ENCODE peak calls at places on chromosome 14, in six cellular contexts. One of them, this sample, is unnamed.

GRCh38 chr14:77000340-77001235 is 27.9 kb downstream of the IRF2BPL start:
- DNase-seq in tibial nerve: no peak
- DNase-seq in PC-9: no peak
- DNase-seq in mesendoderm: no peak
- DNase-seq in upper lobe of right lung: no peak
- DNase-seq in brain microvascular endothelial cell: no peak
- DNase-seq in this sample: no peak

GRCh38 chr14:72488551-72488950 is 405.4 kb downstream of the DPF3 start:
- DNase-seq in tibial nerve: no peak
- DNase-seq in brain microvascular endothelial cell: no peak
- DNase-seq in mesendoderm: no peak
- DNase-seq in PC-9: no peak
- DNase-seq in upper lobe of right lung: no peak
- DNase-seq in this sample: no peak

GRCh38 chr14:73241481-73242165 is 4.3 kb downstream of the PAPLN start:
- DNase-seq in tibial nerve: no peak
- DNase-seq in mesendoderm: no peak
- DNase-seq in brain microvascular endothelial cell: no peak
- DNase-seq in upper lobe of right lung: no peak
- DNase-seq in PC-9: no peak
- DNase-seq in this sample: no peak

GRCh38 chr14:71488703-71489141 is 443.5 kb upstream of the RGS6 start:
- DNase-seq in PC-9: no peak
- DNase-seq in brain microvascular endothelial cell: peak; percentile 71
- DNase-seq in mesendoderm: no peak
- DNase-seq in tibial nerve: no peak
- DNase-seq in upper lobe of right lung: no peak
- DNase-seq in this sample: no peak

GRCh38 chr14:54211562-54212308 is 185.1 kb upstream of the CDKN3 start:
- DNase-seq in brain microvascular endothelial cell: peak; percentile 74
- DNase-seq in PC-9: peak; percentile 70
- DNase-seq in upper lobe of right lung: no peak
- DNase-seq in tibial nerve: no peak
- DNase-seq in mesendoderm: peak; percentile 86
- DNase-seq in this sample: peak; percentile 16

GRCh38 chr14:100072783-100073346 is 7.6 kb downstream of the EVL start:
- DNase-seq in brain microvascular endothelial cell: no peak
- DNase-seq in PC-9: peak; percentile 53
- DNase-seq in mesendoderm: no peak
- DNase-seq in tibial nerve: no peak
- DNase-seq in upper lobe of right lung: peak; percentile 84
- DNase-seq in this sample: no peak

GRCh38 chr14:32934891-32935633 is 3.6 kb upstream of the NPAS3 start:
- DNase-seq in mesendoderm: peak; percentile 50
- DNase-seq in PC-9: no peak
- DNase-seq in upper lobe of right lung: no peak
- DNase-seq in brain microvascular endothelial cell: no peak
- DNase-seq in tibial nerve: no peak
- DNase-seq in this sample: no peak

GRCh38 chr14:102590667-102591099 is 1.8 kb upstream of the RCOR1 start:
- DNase-seq in upper lobe of right lung: no peak
- DNase-seq in PC-9: peak; percentile 81
- DNase-seq in mesendoderm: peak; percentile 82
- DNase-seq in tibial nerve: peak; percentile 31
- DNase-seq in brain microvascular endothelial cell: no peak
- DNase-seq in this sample: no peak

GRCh38 chr14:28813810-28814209 is 47.2 kb downstream of the FOXG1 start:
- DNase-seq in brain microvascular endothelial cell: no peak
- DNase-seq in upper lobe of right lung: no peak
- DNase-seq in mesendoderm: no peak
- DNase-seq in tibial nerve: no peak
- DNase-seq in PC-9: no peak
- DNase-seq in this sample: no peak

GRCh38 chr14:40944521-40944920 is 662.2 kb upstream of the LRFN5 start:
- DNase-seq in mesendoderm: peak; percentile 63
- DNase-seq in upper lobe of right lung: no peak
- DNase-seq in brain microvascular endothelial cell: no peak
- DNase-seq in tibial nerve: no peak
- DNase-seq in PC-9: no peak
- DNase-seq in this sample: no peak

GRCh38 chr14:104192146-104192882 is 53.9 kb downstream of the KIF26A start:
- DNase-seq in PC-9: no peak
- DNase-seq in brain microvascular endothelial cell: no peak
- DNase-seq in upper lobe of right lung: no peak
- DNase-seq in tibial nerve: no peak
- DNase-seq in mesendoderm: no peak
- DNase-seq in this sample: no peak

GRCh38 chr14:104481323-104481722 is 98.2 kb upstream of the C14orf180 start:
- DNase-seq in tibial nerve: no peak
- DNase-seq in upper lobe of right lung: no peak
- DNase-seq in PC-9: no peak
- DNase-seq in brain microvascular endothelial cell: no peak
- DNase-seq in mesendoderm: no peak
- DNase-seq in this sample: no peak

GRCh38 chr14:20680363-20680762 is 4.0 kb upstream of the RNASE4 start:
- DNase-seq in upper lobe of right lung: no peak
- DNase-seq in mesendoderm: no peak
- DNase-seq in tibial nerve: no peak
- DNase-seq in PC-9: no peak
- DNase-seq in brain microvascular endothelial cell: no peak
- DNase-seq in this sample: no peak

GRCh38 chr14:55536208-55536708 is 43.7 kb upstream of the KTN1 start:
- DNase-seq in mesendoderm: peak; percentile 8
- DNase-seq in brain microvascular endothelial cell: no peak
- DNase-seq in tibial nerve: no peak
- DNase-seq in PC-9: peak; percentile 67
- DNase-seq in upper lobe of right lung: no peak
- DNase-seq in this sample: no peak

GRCh38 chr14:23562822-23563472 is 4.6 kb downstream of the AP1G2 start:
- DNase-seq in brain microvascular endothelial cell: peak; percentile 38
- DNase-seq in upper lobe of right lung: no peak
- DNase-seq in tibial nerve: peak; percentile 51
- DNase-seq in mesendoderm: peak; percentile 81
- DNase-seq in PC-9: no peak
- DNase-seq in this sample: no peak

GRCh38 chr14:86602263-86602662 is 1072.3 kb downstream of the FLRT2 start:
- DNase-seq in brain microvascular endothelial cell: no peak
- DNase-seq in upper lobe of right lung: no peak
- DNase-seq in tibial nerve: no peak
- DNase-seq in mesendoderm: peak; percentile 10
- DNase-seq in PC-9: no peak
- DNase-seq in this sample: no peak

GRCh38 chr14:59268011-59268410 is 79.5 kb downstream of the DAAM1 start:
- DNase-seq in brain microvascular endothelial cell: peak; percentile 83
- DNase-seq in tibial nerve: no peak
- DNase-seq in upper lobe of right lung: no peak
- DNase-seq in PC-9: no peak
- DNase-seq in mesendoderm: no peak
- DNase-seq in this sample: no peak

GRCh38 chr14:24060984-24061913 is 9.4 kb downstream of the CARMIL3 start:
- DNase-seq in brain microvascular endothelial cell: no peak
- DNase-seq in upper lobe of right lung: peak; percentile 11
- DNase-seq in tibial nerve: no peak
- DNase-seq in mesendoderm: no peak
- DNase-seq in PC-9: no peak
- DNase-seq in this sample: no peak

GRCh38 chr14:67517083-67517482 is 16.0 kb upstream of the PLEKHH1 start:
- DNase-seq in brain microvascular endothelial cell: no peak
- DNase-seq in tibial nerve: no peak
- DNase-seq in upper lobe of right lung: no peak
- DNase-seq in mesendoderm: peak; percentile 51
- DNase-seq in PC-9: no peak
- DNase-seq in this sample: no peak

GRCh38 chr14:69501362-69501964 is 16.9 kb downstream of the PLEKHD1 start:
- DNase-seq in brain microvascular endothelial cell: no peak
- DNase-seq in PC-9: no peak
- DNase-seq in tibial nerve: no peak
- DNase-seq in upper lobe of right lung: peak; percentile 67
- DNase-seq in mesendoderm: no peak
- DNase-seq in this sample: no peak

GRCh38 chr14:22388669-22389625 is 200.1 kb downstream of the DAD1 start:
- DNase-seq in upper lobe of right lung: no peak
- DNase-seq in brain microvascular endothelial cell: peak; percentile 69
- DNase-seq in tibial nerve: no peak
- DNase-seq in PC-9: no peak
- DNase-seq in mesendoderm: no peak
- DNase-seq in this sample: no peak

GRCh38 chr14:104665092-104665662 is 24.2 kb upstream of the INF2 start:
- DNase-seq in tibial nerve: no peak
- DNase-seq in mesendoderm: no peak
- DNase-seq in PC-9: no peak
- DNase-seq in brain microvascular endothelial cell: no peak
- DNase-seq in upper lobe of right lung: no peak
- DNase-seq in this sample: no peak

GRCh38 chr14:28308727-28309126 is 457.9 kb upstream of the FOXG1 start:
- DNase-seq in brain microvascular endothelial cell: peak; percentile 61
- DNase-seq in PC-9: peak; percentile 47
- DNase-seq in mesendoderm: peak; percentile 58
- DNase-seq in tibial nerve: no peak
- DNase-seq in upper lobe of right lung: no peak
- DNase-seq in this sample: peak; percentile 22

GRCh38 chr14:52918486-52918885 is 32.4 kb downstream of the FERMT2 start:
- DNase-seq in tibial nerve: peak; percentile 26
- DNase-seq in PC-9: no peak
- DNase-seq in brain microvascular endothelial cell: peak; percentile 66
- DNase-seq in mesendoderm: no peak
- DNase-seq in upper lobe of right lung: no peak
- DNase-seq in this sample: peak; percentile 12

GRCh38 chr14:65208548-65208947 is 106.2 kb upstream of the MAX start:
- DNase-seq in mesendoderm: no peak
- DNase-seq in PC-9: peak; percentile 29
- DNase-seq in upper lobe of right lung: no peak
- DNase-seq in tibial nerve: no peak
- DNase-seq in brain microvascular endothelial cell: no peak
- DNase-seq in this sample: no peak
- H3K27ac ChIP-seq in mesendoderm: no peak overlapping the region
- H3K27ac ChIP-seq in PC-9: no peak overlapping the region
- H3K27ac ChIP-seq in upper lobe of right lung: no peak overlapping the region
- H3K27ac ChIP-seq in tibial nerve: no peak overlapping the region
- H3K27ac ChIP-seq in brain microvascular endothelial cell: no peak overlapping the region
- H3K27ac ChIP-seq in this sample: no peak overlapping the region

DNA sequence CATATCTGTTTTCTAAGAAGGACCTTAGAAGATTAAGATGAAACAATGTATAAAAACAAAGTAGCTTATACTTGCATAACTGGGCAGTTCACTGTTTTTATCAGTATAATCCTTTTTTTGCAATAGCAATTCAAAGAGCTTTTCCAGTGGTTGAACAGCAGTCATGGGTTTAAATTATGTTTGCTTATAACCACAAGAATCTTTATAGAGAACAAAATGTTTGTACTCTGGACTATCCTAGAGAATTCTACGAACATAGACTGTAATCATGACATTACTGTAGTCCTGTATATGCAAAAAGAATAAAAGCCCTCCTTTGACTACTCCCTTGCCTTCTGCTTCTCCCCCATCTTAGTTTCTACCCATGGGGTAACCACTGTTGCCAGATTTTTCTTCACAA is 5.7 kb downstream of the FAM177A1 start:
- DNase-seq in PC-9: peak; percentile 43
- DNase-seq in mesendoderm: no peak
- DNase-seq in tibial nerve: no peak
- DNase-seq in upper lobe of right lung: no peak
- DNase-seq in brain microvascular endothelial cell: peak; percentile 5
- DNase-seq in this sample: no peak
- H3K27ac ChIP-seq in PC-9: peak overlapping the region; percentile 3
- H3K27ac ChIP-seq in mesendoderm: no peak overlapping the region
- H3K27ac ChIP-seq in tibial nerve: no peak overlapping the region
- H3K27ac ChIP-seq in upper lobe of right lung: peak overlapping the region; percentile 44
- H3K27ac ChIP-seq in brain microvascular endothelial cell: peak overlapping the region; percentile 25
- H3K27ac ChIP-seq in this sample: peak overlapping the region; percentile 13

DNA sequence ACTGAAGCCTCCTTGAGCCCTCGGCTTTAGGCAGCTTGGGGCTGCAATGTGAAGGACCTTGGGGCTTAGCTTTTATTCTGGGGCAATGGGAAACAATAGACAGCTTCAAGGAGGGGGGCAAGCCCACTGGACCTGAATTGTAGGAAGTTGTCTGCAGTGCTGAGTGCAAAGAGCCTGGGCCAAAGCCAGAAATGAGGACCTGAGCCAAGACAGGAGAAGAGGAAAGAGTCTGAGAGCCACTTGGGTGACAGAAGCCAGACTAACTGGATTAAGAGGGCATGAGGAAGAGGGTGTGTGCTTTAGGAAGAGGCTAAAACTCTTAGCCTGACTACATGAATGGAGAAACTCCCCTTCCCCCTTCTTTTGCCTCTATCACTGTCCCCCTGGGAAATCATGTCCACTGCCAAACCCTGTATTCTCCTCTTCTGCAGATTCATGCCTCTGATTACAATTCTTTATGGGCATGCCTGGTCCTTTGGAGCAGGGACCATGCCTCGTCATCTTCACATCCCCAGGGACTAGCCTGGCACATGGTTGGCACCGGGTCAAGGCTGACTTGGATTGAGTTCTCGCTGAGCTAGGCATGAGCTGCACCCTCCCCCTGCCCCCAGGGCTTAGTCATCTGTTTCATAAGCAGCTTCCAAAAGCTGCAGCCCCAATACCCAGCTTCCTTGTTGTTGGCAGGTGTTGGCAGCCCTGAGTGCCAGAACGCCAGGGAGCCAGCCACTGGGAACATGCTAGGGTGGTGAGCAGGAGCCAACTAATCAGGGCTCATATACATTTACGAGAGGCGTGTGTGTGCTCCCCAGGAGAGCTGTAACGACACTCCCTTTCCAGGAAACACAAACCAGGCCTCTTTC is 27.8 kb upstream of the JDP2 start:
- DNase-seq in brain microvascular endothelial cell: no peak
- DNase-seq in upper lobe of right lung: peak; percentile 92
- DNase-seq in mesendoderm: peak; percentile 34
- DNase-seq in PC-9: peak; percentile 100
- DNase-seq in tibial nerve: peak; percentile 78
- DNase-seq in this sample: peak; percentile 98
- H3K27ac ChIP-seq in brain microvascular endothelial cell: no peak overlapping the region
- H3K27ac ChIP-seq in upper lobe of right lung: peak overlapping the region; percentile 52
- H3K27ac ChIP-seq in mesendoderm: no peak overlapping the region
- H3K27ac ChIP-seq in PC-9: peak overlapping the region; percentile 70
- H3K27ac ChIP-seq in tibial nerve: peak overlapping the region; percentile 39
- H3K27ac ChIP-seq in this sample: peak overlapping the region; percentile 26

DNA sequence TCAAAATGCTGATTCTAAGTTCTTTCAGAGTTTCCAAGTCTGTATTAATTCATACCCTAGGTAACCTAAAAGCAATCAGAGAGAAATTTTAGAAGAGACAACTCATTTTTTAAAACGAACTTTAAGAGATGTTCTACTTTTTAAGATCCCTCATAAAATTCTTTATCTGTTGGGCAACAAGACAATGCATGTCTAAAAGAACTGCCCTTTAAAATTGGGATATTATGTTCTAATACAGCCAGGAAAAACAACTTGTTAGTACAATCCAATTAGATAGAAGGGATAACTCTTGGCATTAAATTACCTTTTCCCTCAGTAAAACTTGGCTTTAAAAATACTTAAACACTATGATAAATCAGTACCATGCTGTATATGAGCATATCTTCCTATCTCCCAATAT is 15.6 kb downstream of the DICER1 start:
- DNase-seq in tibial nerve: no peak
- DNase-seq in brain microvascular endothelial cell: no peak
- DNase-seq in PC-9: no peak
- DNase-seq in mesendoderm: no peak
- DNase-seq in upper lobe of right lung: no peak
- DNase-seq in this sample: no peak
- H3K27ac ChIP-seq in tibial nerve: no peak overlapping the region
- H3K27ac ChIP-seq in brain microvascular endothelial cell: no peak overlapping the region
- H3K27ac ChIP-seq in PC-9: no peak overlapping the region
- H3K27ac ChIP-seq in mesendoderm: no peak overlapping the region
- H3K27ac ChIP-seq in upper lobe of right lung: no peak overlapping the region
- H3K27ac ChIP-seq in this sample: no peak overlapping the region

GRCh38 chr14:74981833-74982232 is 20.9 kb upstream of the EIF2B2 start:
- DNase-seq in brain microvascular endothelial cell: no peak
- DNase-seq in PC-9: no peak
- DNase-seq in tibial nerve: no peak
- DNase-seq in upper lobe of right lung: no peak
- DNase-seq in mesendoderm: no peak
- DNase-seq in this sample: no peak
- H3K27ac ChIP-seq in brain microvascular endothelial cell: no peak overlapping the region
- H3K27ac ChIP-seq in PC-9: no peak overlapping the region
- H3K27ac ChIP-seq in tibial nerve: no peak overlapping the region
- H3K27ac ChIP-seq in upper lobe of right lung: no peak overlapping the region
- H3K27ac ChIP-seq in mesendoderm: no peak overlapping the region
- H3K27ac ChIP-seq in this sample: no peak overlapping the region